ENCODE peak calls at places on chromosomes 1 and 21, in seven cellular contexts. A is germinal center; Z is ovary; S is activated CD4-positive, alpha-beta T cell treated with anti-CD3 and anti-CD28 coated beads, Interleukin-2, amount 50 U/mL, for 1 hour; D is HuH-7.5; C is mesendoderm; Y is hepatocyte. E is an unnamed sample.

GRCh38 chr1:246497331-246497915 is 9.7 kb downstream of the SMYD3 start:
- DNase-seq in A (peak), Z (no peak), S (no peak), D (no peak), C (peak), Y (peak), E (peak)

GRCh38 chr1:167216809-167217208 is 3.9 kb upstream of the POU2F1 start:
- DNase-seq in A (no peak), Z (no peak), S (no peak), D (no peak), C (no peak), Y (no peak), E (no peak)

GRCh38 chr1:232709339-232709738 is 79.4 kb upstream of the SIPA1L2 start:
- DNase-seq in A (no peak), Z (no peak), S (no peak), D (no peak), C (no peak), Y (peak), E (no peak)

GRCh38 chr1:212188599-212189351 is 96.4 kb upstream of the PPP2R5A start:
- DNase-seq in A (no peak), Z (no peak), S (no peak), D (no peak), C (no peak), Y (no peak), E (no peak)

GRCh38 chr1:179777731-179778130 is 34.6 kb downstream of the FAM163A start:
- DNase-seq in A (no peak), Z (no peak), S (no peak), D (no peak), C (no peak), Y (no peak), E (no peak)

GRCh38 chr1:58882322-58882951 is 98.6 kb upstream of the JUN start:
- DNase-seq in A (no peak), Z (no peak), S (no peak), D (no peak), C (no peak), Y (no peak), E (no peak)

GRCh38 chr1:156852414-156852874 is 6.5 kb downstream of the INSRR start:
- DNase-seq in A (no peak), Z (peak), S (no peak), D (no peak), C (no peak), Y (no peak), E (no peak)

GRCh38 chr1:225462714-225463574 is 35.1 kb upstream of the LBR start:
- DNase-seq in A (no peak), Z (no peak), S (no peak), D (no peak), C (no peak), Y (no peak), E (no peak)

GRCh38 chr1:210367561-210367960 is 38.9 kb downstream of the HHAT start:
- DNase-seq in A (no peak), Z (no peak), S (no peak), D (no peak), C (no peak), Y (no peak), E (no peak)

GRCh38 chr21:45334134-45334533 is 46.4 kb upstream of the POFUT2 start:
- DNase-seq in A (no peak), Z (peak), S (no peak), D (no peak), C (no peak), Y (no peak), E (no peak)

GRCh38 chr1:214002472-214002871 is 14.7 kb downstream of the PROX1 start:
- DNase-seq in A (no peak), Z (no peak), S (no peak), D (no peak), C (no peak), Y (peak), E (no peak)

GRCh38 chr1:226490441-226490809 is 58.1 kb upstream of the STUM start:
- DNase-seq in A (no peak), Z (no peak), S (no peak), D (no peak), C (no peak), Y (no peak), E (no peak)

GRCh38 chr1:84164567-84165021 is 20.5 kb downstream of the PRKACB start:
- DNase-seq in A (no peak), Z (no peak), S (no peak), D (no peak), C (no peak), Y (no peak), E (no peak)

GRCh38 chr1:7948950-7949349 is 8.3 kb upstream of the TNFRSF9 start:
- DNase-seq in A (no peak), Z (no peak), S (no peak), D (no peak), C (peak), Y (no peak), E (no peak)

GRCh38 chr21:42003051-42003461 is 7.1 kb downstream of the ZBTB21 start:
- DNase-seq in A (no peak), Z (no peak), S (no peak), D (no peak), C (no peak), Y (no peak), E (no peak)

GRCh38 chr21:29443398-29444010 is 144.8 kb downstream of the BACH1 start:
- DNase-seq in A (no peak), Z (no peak), S (no peak), D (no peak), C (no peak), Y (no peak), E (no peak)

GRCh38 chr21:16117331-16117730 is 387.5 kb downstream of the USP25 start:
- DNase-seq in A (no peak), Z (no peak), S (no peak), D (no peak), C (no peak), Y (no peak), E (no peak)

GRCh38 chr1:162696286-162696862 is 64.1 kb downstream of the DDR2 start:
- DNase-seq in A (no peak), Z (peak), S (no peak), D (no peak), C (peak), Y (peak), E (peak)

GRCh38 chr1:90155721-90156487 is 161.0 kb downstream of the ZNF326 start:
- DNase-seq in A (no peak), Z (no peak), S (no peak), D (no peak), C (no peak), Y (no peak), E (no peak)

GRCh38 chr1:78340006-78340405 is 150.8 kb upstream of the PTGFR start:
- DNase-seq in A (no peak), Z (no peak), S (no peak), D (no peak), C (no peak), Y (no peak), E (no peak)

GRCh38 chr1:171226757-171227370 is 21.4 kb upstream of the FMO1 start:
- DNase-seq in A (peak), Z (peak), S (no peak), D (peak), C (peak), Y (peak), E (peak)

GRCh38 chr1:154474802-154475201 is 27.2 kb upstream of the TDRD10 start:
- DNase-seq in A (no peak), Z (no peak), S (no peak), D (no peak), C (no peak), Y (peak), E (no peak)

GRCh38 chr21:32007461-32007860 is 134.6 kb downstream of the HUNK start:
- DNase-seq in A (no peak), Z (no peak), S (no peak), D (no peak), C (no peak), Y (no peak), E (no peak)

GRCh38 chr1:178060789-178061556 is 32.9 kb upstream of the RASAL2 start:
- DNase-seq in A (no peak), Z (no peak), S (no peak), D (no peak), C (peak), Y (peak), E (peak)

GRCh38 chr1:101379037-101379436 is 142.2 kb downstream of the S1PR1 start:
- DNase-seq in A (no peak), Z (no peak), S (no peak), D (no peak), C (no peak), Y (no peak), E (no peak)

GRCh38 chr1:30366914-30367313 is 356.5 kb downstream of the MATN1 start:
- DNase-seq in A (no peak), Z (no peak), S (no peak), D (no peak), C (peak), Y (no peak), E (peak)

GRCh38 chr1:9443913-9444445 is 95.3 kb upstream of the SLC25A33 start:
- DNase-seq in A (no peak), Z (peak), S (no peak), D (no peak), C (no peak), Y (peak), E (no peak)

GRCh38 chr1:158028956-158029355 is 35.5 kb downstream of the KIRREL1 start:
- DNase-seq in A (no peak), Z (no peak), S (no peak), D (no peak), C (no peak), Y (no peak), E (no peak)

E was measured in GM23338.